ENCODE peak calls at places on chromosome 22, in nine cellular contexts. N is brain microvascular endothelial cell, T is AG10803, Z is LNCaP clone FGC, H is aorta, J is ascending aorta, Y is WERI-Rb-1, V is stomach, X is choroid plexus epithelial cell. F is an unnamed sample.

GRCh38 chr22:49269371-49269770 is 558.3 kb downstream of the BRD1 start:
- DNase-seq in X (no peak), Z (no peak), J (peak; percentile 9), T (no peak), H (no peak), V (no peak), N (no peak), Y (no peak), F (no peak)

GRCh38 chr22:22878801-22879674 is 8.6 kb upstream of the IGLL5 start:
- DNase-seq in H (no peak), X (no peak), Y (no peak), Z (no peak), V (no peak), J (peak; percentile 15), T (no peak), N (no peak), F (no peak)

GRCh38 chr22:25818541-25818940 is 76.6 kb downstream of the MYO18B start:
- DNase-seq in X (no peak), N (no peak), H (no peak), V (no peak), Z (no peak), J (no peak), T (no peak), Y (peak; percentile 26), F (no peak)

GRCh38 chr22:49148895-49149418 is 678.7 kb downstream of the BRD1 start:
- DNase-seq in N (no peak), Y (no peak), X (no peak), V (no peak), Z (no peak), J (no peak), H (no peak), T (no peak), F (no peak)

GRCh38 chr22:21928048-21928447 is 24.6 kb downstream of the PPM1F start:
- DNase-seq in T (no peak), N (no peak), Y (no peak), Z (no peak), X (no peak), J (no peak), H (no peak), V (no peak), F (no peak)

GRCh38 chr22:42863349-42863911 is 6.4 kb upstream of the ARFGAP3 start:
- DNase-seq in X (peak; percentile 95), N (peak; percentile 84), T (peak; percentile 91), V (no peak), Y (no peak), H (no peak), Z (no peak), J (no peak), F (peak; percentile 74)

GRCh38 chr22:47850644-47851151 is 1088.2 kb downstream of the TBC1D22A start:
- DNase-seq in J (no peak), Y (peak; percentile 87), N (no peak), T (no peak), Z (peak; percentile 19), V (no peak), H (no peak), X (no peak), F (no peak)

GRCh38 chr22:23088199-23088604 is 17.9 kb downstream of the GNAZ start:
- DNase-seq in Y (peak; percentile 50), T (no peak), Z (no peak), H (no peak), N (no peak), V (peak; percentile 78), X (no peak), J (no peak), F (no peak)

GRCh38 chr22:35733036-35733435 is 15.4 kb downstream of the APOL5 start:
- DNase-seq in Z (no peak), H (no peak), Y (no peak), V (no peak), J (no peak), T (no peak), X (no peak), N (no peak), F (no peak)

GRCh38 chr22:28029201-28029948 is 110.3 kb upstream of the PITPNB start:
- DNase-seq in Y (no peak), T (peak; percentile 5), V (peak; percentile 82), X (no peak), J (peak; percentile 73), H (peak; percentile 80), N (peak; percentile 27), Z (peak; percentile 76), F (no peak)

GRCh38 chr22:22810471-22810870 is 77.1 kb upstream of the IGLL5 start:
- DNase-seq in J (no peak), X (no peak), Y (no peak), Z (no peak), V (no peak), H (no peak), N (no peak), T (no peak), F (no peak)

GRCh38 chr22:38652858-38653257 is 3.3 kb downstream of the FAM227A start:
- DNase-seq in T (no peak), H (no peak), N (no peak), X (peak; percentile 1), Y (no peak), Z (no peak), V (no peak), J (no peak), F (no peak)

GRCh38 chr22:44312766-44313165 is at the start of gene SHISAL1:
- DNase-seq in X (peak; percentile 58), H (no peak), T (no peak), N (peak; percentile 62), Z (no peak), V (no peak), J (no peak), Y (no peak), F (no peak)
- H3K4me3 ChIP-seq in X (no peak within 1 kb of the TSS), H (no peak within 1 kb of the TSS), T (no peak within 1 kb of the TSS), N (no peak within 1 kb of the TSS), Z (no peak within 1 kb of the TSS), V (no peak within 1 kb of the TSS), J (no peak within 1 kb of the TSS), Y (no peak within 1 kb of the TSS), F (no peak within 1 kb of the TSS)

GRCh38 chr22:19522190-19522880 is 1.9 kb downstream of the CLDN5 start:
- DNase-seq in V (no peak), Z (no peak), T (no peak), J (peak; percentile 55), N (no peak), Y (peak; percentile 54), H (peak; percentile 75), X (no peak), F (no peak)
- H3K4me3 ChIP-seq in V (peak overlapping the region; percentile 55), Z (no peak overlapping the region), T (no peak overlapping the region), J (no peak overlapping the region), N (no peak overlapping the region), Y (no peak overlapping the region), H (no peak overlapping the region), X (no peak overlapping the region), F (peak overlapping the region; percentile 41)

DNA sequence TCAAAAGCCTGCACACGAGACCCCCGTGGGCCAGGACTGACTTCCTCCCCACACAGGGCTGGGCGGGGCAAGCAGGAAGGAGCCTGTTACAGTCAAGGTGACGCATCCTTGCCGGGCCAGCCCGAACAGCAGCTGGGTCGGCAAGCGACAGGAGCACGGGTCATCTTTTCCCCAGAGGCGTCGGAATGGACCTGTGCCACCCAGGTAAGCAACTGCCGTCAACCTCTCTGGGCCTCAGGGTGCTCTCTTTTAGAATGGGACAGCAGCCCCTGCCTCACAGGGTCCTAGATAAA is at the start of gene CYTH4:
- DNase-seq in V (peak; percentile 70), Z (no peak), T (no peak), J (peak; percentile 79), N (no peak), X (no peak), H (peak; percentile 87), Y (no peak), F (no peak)
- H3K4me3 ChIP-seq in V (peak within 1 kb of the TSS; percentile 47), Z (no peak within 1 kb of the TSS), T (no peak within 1 kb of the TSS), J (no peak within 1 kb of the TSS), N (no peak within 1 kb of the TSS), X (no peak within 1 kb of the TSS), H (no peak within 1 kb of the TSS), Y (no peak within 1 kb of the TSS), F (no peak within 1 kb of the TSS)

GRCh38 chr22:40417041-40417440 is 46.6 kb downstream of the SGSM3 start:
- DNase-seq in Y (no peak), J (no peak), N (no peak), T (no peak), V (no peak), H (peak; percentile 43), Z (no peak), X (no peak), F (no peak)

GRCh38 chr22:40414838-40415505 is 44.6 kb downstream of the SGSM3 start:
- DNase-seq in J (peak; percentile 60), Y (no peak), X (no peak), N (no peak), Z (no peak), H (peak; percentile 74), T (no peak), V (no peak), F (no peak)

GRCh38 chr22:40416636-40417035 is 46.2 kb downstream of the SGSM3 start:
- DNase-seq in X (no peak), T (no peak), H (peak; percentile 63), Y (no peak), J (no peak), Z (no peak), N (no peak), V (no peak), F (no peak)

GRCh38 chr22:40416267-40416570 is 45.8 kb downstream of the SGSM3 start:
- DNase-seq in J (no peak), N (no peak), V (no peak), H (peak; percentile 54), Y (no peak), T (no peak), X (no peak), Z (no peak), F (no peak)

DNA sequence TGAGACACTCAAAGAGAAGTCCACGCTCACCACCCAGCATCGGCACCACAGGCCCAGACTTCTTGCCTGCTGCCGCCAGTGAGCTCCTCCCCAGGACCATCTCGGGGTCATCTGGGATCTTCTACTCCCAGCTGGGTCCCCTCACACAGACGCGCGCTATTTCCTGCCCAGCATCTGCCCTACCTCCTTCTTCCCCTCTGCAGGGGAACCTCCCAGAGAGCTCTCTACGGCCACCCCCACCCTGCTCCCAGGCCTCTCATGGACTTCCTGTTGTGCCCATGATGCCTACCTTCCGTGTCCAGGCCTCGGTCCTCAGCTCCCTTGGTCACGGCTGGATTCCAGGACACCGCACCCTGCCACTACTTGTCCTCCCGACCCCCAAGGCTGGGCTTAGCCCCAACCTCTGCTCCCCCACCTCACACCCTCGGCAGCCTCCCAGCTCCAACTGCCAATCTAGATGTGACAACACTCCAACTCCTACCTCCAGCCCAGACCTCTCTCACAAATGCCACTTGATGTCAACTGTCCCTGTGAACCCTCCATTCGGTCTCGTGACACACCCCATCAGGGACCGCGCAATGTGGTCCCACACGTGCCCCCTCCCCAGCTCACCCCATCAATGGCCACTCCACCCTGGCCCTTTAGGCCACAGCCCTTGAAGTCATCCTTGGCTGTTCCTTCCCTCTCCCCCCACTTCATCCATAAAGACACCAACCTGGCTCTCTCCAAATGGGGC is 45.3 kb downstream of the SGSM3 start:
- DNase-seq in N (no peak), J (no peak), X (peak; percentile 65), H (peak; percentile 70), Y (no peak), V (no peak), T (no peak), Z (no peak), F (no peak)
- H3K4me3 ChIP-seq in N (no peak overlapping the region), J (no peak overlapping the region), X (no peak overlapping the region), H (no peak overlapping the region), Y (no peak overlapping the region), V (no peak overlapping the region), T (no peak overlapping the region), Z (no peak overlapping the region), F (no peak overlapping the region)

GRCh38 chr22:17087176-17088131 is 2.7 kb downstream of the IL17RA start:
- DNase-seq in Y (no peak), H (peak; percentile 28), Z (no peak), V (no peak), T (peak; percentile 63), X (peak; percentile 84), J (no peak), N (peak; percentile 34), F (peak; percentile 60)
- H3K4me3 ChIP-seq in Y (no peak overlapping the region), H (no peak overlapping the region), Z (no peak overlapping the region), V (peak overlapping the region; percentile 87), T (no peak overlapping the region), X (peak overlapping the region; percentile 5), J (no peak overlapping the region), N (no peak overlapping the region), F (no peak overlapping the region)